ENCODE peak calls at places on chromosomes 7 and 10, in six cellular contexts. E, U, L, G, Y and K are unnamed samples. For H3K27me3 and H3K4me1, the result is how much of the 10 kb centered on the place peaks cover.

GRCh38 chr10:102457591-102458150 is 6.3 kb upstream of the C10orf95 start:
- DNase-seq in E (no peak), U (no peak), L (no peak), G (no peak), Y (no peak), K (no peak)

GRCh38 chr10:36779238-36779846 is 346.1 kb upstream of the ANKRD30A start:
- DNase-seq in E (no peak), U (peak), L (no peak), G (peak), Y (no peak), K (peak)

GRCh38 chr7:112573302-112574039 is 92.7 kb downstream of the LSMEM1 start:
- DNase-seq in E (no peak), U (no peak), L (no peak), G (no peak), Y (no peak), K (no peak)

GRCh38 chr10:102583435-102584417 is 60.6 kb upstream of the TRIM8 start:
- DNase-seq in E (peak), U (peak), L (peak), G (peak), Y (peak), K (peak)

GRCh38 chr10:76429642-76430041 is 998.2 kb downstream of the LRMDA start:
- DNase-seq in E (no peak), U (peak), L (no peak), G (peak), Y (no peak), K (no peak)

GRCh38 chr7:38905026-38905759 is 3.8 kb downstream of the VPS41 start:
- DNase-seq in E (no peak), U (no peak), L (no peak), G (no peak), Y (no peak), K (no peak)

GRCh38 chr10:44051584-44052385 is 333.1 kb downstream of the CXCL12 start:
- DNase-seq in E (no peak), U (no peak), L (no peak), G (no peak), Y (no peak), K (no peak)

GRCh38 chr7:29106128-29106988 is 40.0 kb downstream of the CPVL start:
- DNase-seq in E (no peak), U (peak), L (no peak), G (peak), Y (no peak), K (peak)

GRCh38 chr7:1866601-1867000 is 196.5 kb downstream of the ELFN1 start:
- DNase-seq in E (no peak), U (no peak), L (no peak), G (no peak), Y (no peak), K (no peak)

GRCh38 chr7:1867861-1868260 is 197.8 kb downstream of the ELFN1 start:
- DNase-seq in E (no peak), U (no peak), L (no peak), G (no peak), Y (no peak), K (no peak)

GRCh38 chr7:1869731-1870130 is 199.7 kb downstream of the ELFN1 start:
- DNase-seq in E (no peak), U (no peak), L (no peak), G (no peak), Y (no peak), K (no peak)

GRCh38 chr7:1867326-1867725 is 197.2 kb downstream of the ELFN1 start:
- DNase-seq in E (no peak), U (no peak), L (no peak), G (no peak), Y (no peak), K (no peak)

DNA sequence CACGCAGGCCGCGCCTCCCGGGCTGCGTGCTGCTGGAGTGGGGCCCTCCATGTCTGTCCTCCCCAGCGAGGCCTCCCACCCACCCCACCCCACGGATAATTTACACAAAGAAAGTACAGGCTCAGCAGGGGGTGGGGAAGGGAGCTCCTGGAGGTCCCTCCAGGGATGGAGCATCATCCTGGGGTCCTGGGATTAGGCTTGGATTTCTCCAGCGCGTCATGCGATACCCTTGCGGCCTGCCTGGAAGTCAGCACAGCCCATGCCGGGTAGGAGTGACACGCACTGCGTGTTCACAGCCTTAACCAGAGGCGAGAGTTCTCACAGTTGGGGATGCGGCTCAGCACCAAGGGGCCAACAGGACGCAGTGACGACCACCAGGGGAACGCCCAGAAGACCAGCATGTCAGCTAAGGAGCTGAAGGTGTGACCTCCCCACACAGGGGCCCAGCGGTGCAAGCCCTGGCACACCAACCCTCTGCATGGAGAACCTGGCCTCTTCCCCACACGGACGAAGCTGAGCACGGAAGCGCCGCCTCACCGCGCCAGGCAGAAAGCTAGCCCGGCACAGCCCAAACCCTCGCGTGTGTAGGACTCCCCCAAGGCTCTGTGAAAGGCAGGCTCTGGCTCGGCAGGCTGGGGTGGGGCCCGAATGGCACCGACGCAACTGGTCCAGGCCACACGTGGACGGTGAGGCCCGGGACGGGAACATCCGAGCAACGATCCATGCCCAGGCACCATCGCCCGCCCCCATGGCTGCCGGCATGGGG is 198.5 kb downstream of the ELFN1 start:
- DNase-seq in E (no peak), U (no peak), L (no peak), G (no peak), Y (no peak), K (no peak)
- H3K27me3 ChIP-seq in E (under half), U (under half), L (under half), G (under half), Y (under half), K (under half)

DNA sequence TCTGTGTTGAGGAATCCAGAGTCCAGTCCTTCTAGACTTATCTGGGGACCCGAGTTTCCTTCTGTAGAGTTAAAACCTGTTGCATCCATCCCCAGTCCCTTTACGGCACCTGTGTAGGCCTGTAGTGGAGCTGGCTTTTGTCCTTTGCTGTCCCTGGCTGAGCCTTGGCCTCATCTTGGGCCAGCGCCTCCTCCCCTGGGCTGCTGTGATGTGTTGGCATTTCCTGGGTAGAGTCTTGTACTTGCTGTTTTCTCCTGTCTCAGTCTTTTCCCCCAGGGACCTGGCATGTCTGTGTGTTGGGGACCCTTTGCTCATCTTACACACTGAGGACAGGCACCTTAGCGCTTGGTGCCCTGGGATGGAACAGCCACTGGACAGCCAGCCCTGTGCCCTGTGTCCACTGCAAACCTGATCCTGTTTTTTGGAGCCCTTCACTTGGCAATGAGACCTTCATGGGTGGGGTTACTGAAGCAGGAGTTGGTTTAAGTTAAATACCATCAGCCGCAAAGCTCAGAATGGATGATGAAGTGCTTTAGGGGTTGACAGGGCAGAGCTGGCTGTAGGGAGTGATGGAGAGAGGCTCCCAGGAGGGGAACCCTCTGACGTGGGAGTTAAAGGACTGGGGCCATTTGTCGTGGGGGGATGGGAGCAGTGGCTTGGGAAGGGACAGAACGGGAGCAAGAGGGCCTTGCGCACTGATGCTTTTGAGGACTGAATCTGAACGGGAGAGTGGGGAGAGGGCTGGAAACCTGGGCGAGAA is 50.9 kb downstream of the CUX1 start:
- DNase-seq in E (no peak), U (no peak), L (no peak), G (no peak), Y (no peak), K (no peak)
- H3K4me1 ChIP-seq in E (under half), U (under half), L (under half), G (under half), Y (under half), K (under half)

GRCh38 chr7:157843336-157844140 is 506.7 kb downstream of the DNAJB6 start:
- DNase-seq in E (no peak), U (no peak), L (no peak), G (no peak), Y (peak), K (no peak)
- H3K27me3 ChIP-seq in E (under half), U (under half), L (under half), G (under half), Y (under half), K (under half)

GRCh38 chr7:6376820-6377219 is 70.9 kb downstream of the DAGLB start:
- DNase-seq in E (no peak), U (no peak), L (no peak), G (no peak), Y (no peak), K (no peak)
- H3K4me1 ChIP-seq in E (under half), U (half or more), L (under half), G (under half), Y (under half), K (under half)